ENCODE peak calls at places on chromosomes 11 and 22, in five cellular contexts. Q, B, Z, V and X are unnamed samples.

GRCh38 chr22:27453688-27454087 is 347.9 kb downstream of the MN1 start:
- DNase-seq in Q (no peak), B (no peak), Z (no peak), V (no peak), X (no peak)

GRCh38 chr22:27151407-27151806 is 494.0 kb downstream of the MIAT start:
- DNase-seq in Q (no peak), B (peak; percentile 38), Z (no peak), V (peak; percentile 11), X (no peak)

GRCh38 chr22:50520826-50521453 is 4.5 kb downstream of the SCO2 start:
- DNase-seq in Q (no peak), B (no peak), Z (no peak), V (no peak), X (no peak)

GRCh38 chr11:101476186-101476585 is 107.6 kb downstream of the TRPC6 start:
- DNase-seq in Q (no peak), B (no peak), Z (no peak), V (no peak), X (no peak)

GRCh38 chr22:16915711-16916110 is 90.5 kb upstream of the XKR3 start:
- DNase-seq in Q (no peak), B (no peak), Z (no peak), V (no peak), X (no peak)

GRCh38 chr11:11320820-11321219 is 32.2 kb downstream of the CSNK2A3 start:
- DNase-seq in Q (no peak), B (no peak), Z (no peak), V (no peak), X (no peak)

GRCh38 chr22:26722159-26722558 is 64.8 kb downstream of the MIAT start:
- DNase-seq in Q (peak; percentile 40), B (no peak), Z (no peak), V (no peak), X (no peak)

GRCh38 chr11:92707173-92707619 is 262.3 kb upstream of the MTNR1B start:
- DNase-seq in Q (no peak), B (no peak), Z (no peak), V (no peak), X (no peak)

GRCh38 chr11:117000039-117000740 is 98.0 kb downstream of the SIK3 start:
- DNase-seq in Q (no peak), B (no peak), Z (no peak), V (no peak), X (no peak)

GRCh38 chr11:92272651-92273050 is 48.0 kb downstream of the FAT3 start:
- DNase-seq in Q (no peak), B (no peak), Z (no peak), V (no peak), X (no peak)

DNA sequence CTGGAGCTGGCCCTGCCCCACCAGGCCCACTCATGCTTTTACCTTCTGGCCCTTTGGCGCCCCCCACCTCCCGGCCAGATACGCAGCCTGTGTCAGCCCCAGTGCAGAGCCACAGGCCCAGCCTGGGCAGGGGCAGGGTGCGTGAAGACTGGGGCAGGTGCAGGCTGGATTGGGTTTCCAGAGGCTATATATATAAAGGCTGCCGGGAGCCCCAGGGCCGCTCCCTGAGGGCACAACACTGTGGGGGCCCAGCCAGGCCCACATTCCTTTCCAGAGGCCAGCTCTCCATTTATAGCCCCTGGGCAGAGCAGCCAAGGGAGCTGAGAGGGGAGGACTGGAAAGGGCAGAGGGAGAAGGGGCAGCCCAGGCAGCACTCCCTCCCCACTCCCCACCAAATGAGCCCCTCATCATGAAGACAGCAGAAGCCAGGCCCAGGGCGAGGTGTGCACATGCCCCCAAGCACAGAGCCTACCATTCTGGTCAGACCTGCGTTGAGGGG is 5.0 kb upstream of the MYOD1 start:
- DNase-seq in Q (no peak), B (no peak), Z (no peak), V (no peak), X (no peak)
- TF ChIP-seq CTCF in Q (no peak), B (no peak), Z (no peak), V (no peak), X (no peak)

GRCh38 chr22:37632174-37633081 is 7.0 kb upstream of the SH3BP1 start:
- DNase-seq in Q (no peak), B (no peak), Z (no peak), V (no peak), X (no peak)
- H3K4me3 ChIP-seq in Q (no peak overlapping the region), B (no peak overlapping the region), Z (no peak overlapping the region), V (no peak overlapping the region), X (no peak overlapping the region)

GRCh38 chr11:86941077-86941870 is 13.9 kb downstream of the FZD4 start:
- DNase-seq in Q (no peak), B (peak; percentile 46), Z (no peak), V (peak; percentile 43), X (no peak)
- TF ChIP-seq CTCF in Q (no peak), B (no peak), Z (no peak), V (no peak), X (no peak)

DNA sequence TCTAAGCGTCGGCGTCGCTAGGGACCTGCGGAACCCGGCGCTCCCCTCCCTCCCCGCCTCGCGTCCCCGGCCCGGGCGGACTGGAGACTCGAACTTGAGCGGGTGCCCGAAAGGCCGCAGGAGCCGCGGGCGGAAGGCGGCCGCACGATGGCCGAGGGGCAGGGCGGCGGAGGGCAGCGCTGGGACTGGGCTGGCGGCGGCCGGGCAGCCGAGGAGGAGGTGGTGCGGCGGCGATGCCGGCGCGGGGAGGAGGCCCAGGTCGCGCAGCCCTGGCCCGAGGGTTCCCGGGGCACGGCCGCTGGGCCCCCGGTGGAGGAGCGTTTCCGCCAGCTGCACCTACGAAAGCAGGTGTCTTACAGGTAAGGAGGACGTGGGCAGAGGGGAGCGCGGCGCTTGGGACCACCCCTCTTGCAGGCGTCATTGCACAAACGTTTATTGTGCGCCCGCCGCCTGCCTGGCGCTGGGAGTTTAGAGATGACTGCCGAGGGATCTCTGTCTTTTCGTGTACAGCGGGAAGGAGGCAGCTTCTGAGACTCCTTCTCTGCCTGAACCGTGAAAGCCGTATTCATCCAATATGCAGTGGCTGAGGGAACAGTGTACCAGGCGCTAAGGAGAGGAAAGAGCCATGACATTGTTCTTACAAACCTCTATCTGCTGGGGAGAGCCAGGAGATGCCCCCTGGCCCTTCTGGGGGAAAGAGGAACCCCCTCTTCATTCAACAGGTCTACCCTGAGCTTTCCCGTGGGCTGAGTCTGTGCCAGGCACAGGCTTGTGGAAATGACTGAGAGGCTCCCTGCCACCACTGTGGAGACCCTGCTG is 13.9 kb upstream of the DGKZ start:
- DNase-seq in Q (no peak), B (no peak), Z (no peak), V (peak; percentile 29), X (no peak)
- H3K4me3 ChIP-seq in Q (no peak overlapping the region), B (peak overlapping the region; percentile 10), Z (no peak overlapping the region), V (peak overlapping the region; percentile 42), X (no peak overlapping the region)

DNA sequence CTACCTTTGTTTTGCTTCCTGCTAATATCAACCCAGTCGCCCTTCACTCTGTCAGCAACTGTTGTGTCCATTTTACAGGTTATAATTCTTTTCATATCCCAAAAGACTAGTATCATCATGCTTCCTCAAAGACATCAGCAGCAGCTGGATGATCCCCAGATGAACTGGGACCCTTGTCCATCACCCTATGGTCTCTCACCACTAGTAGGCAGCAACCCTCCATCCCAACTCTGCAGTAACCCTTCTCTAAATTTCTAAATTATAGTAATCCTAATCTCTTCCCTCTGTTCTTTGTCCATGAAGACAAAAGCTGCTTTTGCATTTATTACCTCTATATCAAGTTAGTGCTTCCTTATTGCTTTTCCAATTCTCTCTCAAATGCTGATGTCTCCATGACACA is 1025.8 kb downstream of the FAM181B start:
- DNase-seq in Q (no peak), B (no peak), Z (no peak), V (no peak), X (no peak)
- TF ChIP-seq CTCF in Q (no peak), B (no peak), Z (no peak), V (peak; percentile 55), X (peak; percentile 16)

GRCh38 chr11:1888811-1889526 is 2.7 kb downstream of the PRR33 start:
- DNase-seq in Q (no peak), B (no peak), Z (no peak), V (no peak), X (no peak)
- H3K4me3 ChIP-seq in Q (no peak overlapping the region), B (no peak overlapping the region), Z (no peak overlapping the region), V (no peak overlapping the region), X (no peak overlapping the region)

GRCh38 chr22:23242473-23243001 is 62.2 kb downstream of the BCR start:
- DNase-seq in Q (no peak), B (no peak), Z (no peak), V (peak; percentile 54), X (no peak)

GRCh38 chr22:23241562-23242472 is 61.5 kb downstream of the BCR start:
- DNase-seq in Q (no peak), B (no peak), Z (no peak), V (peak; percentile 78), X (no peak)

GRCh38 chr22:23238707-23239106 is 58.4 kb downstream of the BCR start:
- DNase-seq in Q (no peak), B (no peak), Z (no peak), V (no peak), X (no peak)

GRCh38 chr22:23239429-23239828 is 59.1 kb downstream of the BCR start:
- DNase-seq in Q (no peak), B (no peak), Z (no peak), V (no peak), X (no peak)

GRCh38 chr22:23240639-23241389 is 60.5 kb downstream of the BCR start:
- DNase-seq in Q (peak; percentile 44), B (peak; percentile 93), Z (no peak), V (peak; percentile 49), X (no peak)
- TF ChIP-seq CTCF in Q (peak; percentile 65), B (peak; percentile 75), Z (peak; percentile 38), V (peak; percentile 31), X (peak; percentile 38)

GRCh38 chr11:8649361-8649760 is 33.1 kb downstream of the TRIM66 start:
- DNase-seq in Q (peak; percentile 45), B (peak; percentile 29), Z (no peak), V (no peak), X (no peak)
- H3K4me3 ChIP-seq in Q (no peak overlapping the region), B (no peak overlapping the region), Z (no peak overlapping the region), V (no peak overlapping the region), X (no peak overlapping the region)